ENCODE peak calls at places on chromosomes 5 and 9, in ten cellular contexts. L, Y, I, Z, H, E, F, M, G and D are unnamed samples.

GRCh38 chr9:37453827-37454226 is 11.4 kb downstream of the ZBTB5 start:
- DNase-seq in L (no peak), Y (no peak), I (no peak), Z (no peak), H (no peak), E (no peak), F (peak; percentile 19), M (no peak), G (no peak), D (no peak)

GRCh38 chr5:93078082-93079038 is 502.7 kb downstream of the NR2F1-AS1 start:
- DNase-seq in L (peak; percentile 99), Y (no peak), I (peak; percentile 98), Z (peak; percentile 9), H (peak; percentile 93), E (no peak), F (peak; percentile 17), M (peak; percentile 80), G (peak; percentile 66), D (no peak)

GRCh38 chr5:135491038-135491551 is 38.9 kb upstream of the TIFAB start:
- DNase-seq in L (no peak), Y (no peak), I (no peak), Z (no peak), H (no peak), E (no peak), F (no peak), M (no peak), G (no peak), D (no peak)

GRCh38 chr5:102622244-102622643 is 123.4 kb upstream of the SLCO6A1 start:
- DNase-seq in L (no peak), Y (no peak), I (no peak), Z (no peak), H (no peak), E (no peak), F (no peak), M (no peak), G (peak; percentile 36), D (no peak)

GRCh38 chr9:81427870-81428269 is 261.5 kb downstream of the TLE1 start:
- DNase-seq in L (no peak), Y (no peak), I (no peak), Z (no peak), H (peak; percentile 3), E (no peak), F (no peak), M (no peak), G (no peak), D (no peak)

GRCh38 chr9:122464633-122465567 is 12.8 kb downstream of the OR1J1 start:
- DNase-seq in L (peak; percentile 95), Y (peak; percentile 26), I (peak; percentile 89), Z (peak; percentile 76), H (peak; percentile 91), E (peak; percentile 67), F (peak; percentile 92), M (peak; percentile 81), G (peak; percentile 84), D (peak; percentile 48)

GRCh38 chr9:136372561-136373299 is 739 bp downstream of the CARD9 start:
- DNase-seq in L (peak; percentile 81), Y (no peak), I (peak; percentile 45), Z (peak; percentile 49), H (peak; percentile 86), E (no peak), F (peak; percentile 54), M (peak; percentile 79), G (peak; percentile 90), D (no peak)

GRCh38 chr9:93950619-93951601 is 4.2 kb downstream of the BARX1 start:
- DNase-seq in L (peak; percentile 17), Y (no peak), I (no peak), Z (peak; percentile 36), H (no peak), E (no peak), F (peak; percentile 15), M (no peak), G (peak; percentile 32), D (no peak)

GRCh38 chr9:121976751-121977150 is 116.4 kb downstream of the TTLL11 start:
- DNase-seq in L (peak; percentile 55), Y (no peak), I (peak; percentile 72), Z (no peak), H (peak; percentile 93), E (no peak), F (no peak), M (no peak), G (peak; percentile 53), D (no peak)

GRCh38 chr5:180829711-180830110 is 27.1 kb upstream of the MGAT1 start:
- DNase-seq in L (no peak), Y (no peak), I (no peak), Z (no peak), H (no peak), E (no peak), F (no peak), M (no peak), G (no peak), D (no peak)
- H3K4me3 ChIP-seq in L (no peak overlapping the region), Y (no peak overlapping the region), I (no peak overlapping the region), Z (no peak overlapping the region), H (no peak overlapping the region), E (peak overlapping the region; percentile 67), F (no peak overlapping the region), M (peak overlapping the region; percentile 70), G (peak overlapping the region; percentile 80), D (peak overlapping the region; percentile 62)

GRCh38 chr9:132990781-132991180 is 12.3 kb downstream of the GFI1B start:
- DNase-seq in L (no peak), Y (no peak), I (no peak), Z (no peak), H (no peak), E (no peak), F (no peak), M (no peak), G (no peak), D (no peak)

GRCh38 chr9:132989414-132989996 is 11.0 kb downstream of the GFI1B start:
- DNase-seq in L (no peak), Y (no peak), I (no peak), Z (no peak), H (no peak), E (no peak), F (no peak), M (no peak), G (no peak), D (no peak)

GRCh38 chr9:132993511-132993939 is 15.0 kb downstream of the GFI1B start:
- DNase-seq in L (no peak), Y (no peak), I (no peak), Z (no peak), H (no peak), E (no peak), F (no peak), M (no peak), G (no peak), D (no peak)

GRCh38 chr9:132989014-132989310 is 10.5 kb downstream of the GFI1B start:
- DNase-seq in L (no peak), Y (no peak), I (no peak), Z (no peak), H (no peak), E (no peak), F (no peak), M (no peak), G (no peak), D (no peak)

GRCh38 chr9:132991351-132992300 is 13.1 kb downstream of the GFI1B start:
- DNase-seq in L (no peak), Y (no peak), I (no peak), Z (no peak), H (no peak), E (peak; percentile 21), F (no peak), M (no peak), G (no peak), D (no peak)
- H3K4me3 ChIP-seq in L (no peak overlapping the region), Y (no peak overlapping the region), I (no peak overlapping the region), Z (no peak overlapping the region), H (no peak overlapping the region), E (no peak overlapping the region), F (no peak overlapping the region), M (no peak overlapping the region), G (no peak overlapping the region), D (no peak overlapping the region)

GRCh38 chr5:80189201-80189600 is 66.6 kb downstream of the SERINC5 start:
- DNase-seq in L (no peak), Y (no peak), I (no peak), Z (no peak), H (no peak), E (no peak), F (no peak), M (no peak), G (no peak), D (no peak)
- H3K4me3 ChIP-seq in L (no peak overlapping the region), Y (no peak overlapping the region), I (no peak overlapping the region), Z (no peak overlapping the region), H (no peak overlapping the region), E (peak overlapping the region; percentile 47), F (no peak overlapping the region), M (no peak overlapping the region), G (peak overlapping the region; percentile 29), D (peak overlapping the region; percentile 59)

GRCh38 chr5:181119105-181119504 is 11.9 kb downstream of the OR2V1 start:
- DNase-seq in L (no peak), Y (no peak), I (no peak), Z (no peak), H (no peak), E (no peak), F (no peak), M (peak; percentile 26), G (no peak), D (no peak)

GRCh38 chr5:181118369-181118768 is 12.6 kb downstream of the OR2V1 start:
- DNase-seq in L (no peak), Y (no peak), I (no peak), Z (no peak), H (no peak), E (no peak), F (no peak), M (no peak), G (no peak), D (no peak)

GRCh38 chr5:181114284-181114843 is 16.6 kb downstream of the OR2V1 start:
- DNase-seq in L (no peak), Y (no peak), I (no peak), Z (no peak), H (no peak), E (no peak), F (no peak), M (no peak), G (no peak), D (no peak)

GRCh38 chr5:181111010-181111409 is 20.0 kb downstream of the OR2V1 start:
- DNase-seq in L (no peak), Y (no peak), I (no peak), Z (no peak), H (no peak), E (no peak), F (no peak), M (peak; percentile 2), G (no peak), D (no peak)

DNA sequence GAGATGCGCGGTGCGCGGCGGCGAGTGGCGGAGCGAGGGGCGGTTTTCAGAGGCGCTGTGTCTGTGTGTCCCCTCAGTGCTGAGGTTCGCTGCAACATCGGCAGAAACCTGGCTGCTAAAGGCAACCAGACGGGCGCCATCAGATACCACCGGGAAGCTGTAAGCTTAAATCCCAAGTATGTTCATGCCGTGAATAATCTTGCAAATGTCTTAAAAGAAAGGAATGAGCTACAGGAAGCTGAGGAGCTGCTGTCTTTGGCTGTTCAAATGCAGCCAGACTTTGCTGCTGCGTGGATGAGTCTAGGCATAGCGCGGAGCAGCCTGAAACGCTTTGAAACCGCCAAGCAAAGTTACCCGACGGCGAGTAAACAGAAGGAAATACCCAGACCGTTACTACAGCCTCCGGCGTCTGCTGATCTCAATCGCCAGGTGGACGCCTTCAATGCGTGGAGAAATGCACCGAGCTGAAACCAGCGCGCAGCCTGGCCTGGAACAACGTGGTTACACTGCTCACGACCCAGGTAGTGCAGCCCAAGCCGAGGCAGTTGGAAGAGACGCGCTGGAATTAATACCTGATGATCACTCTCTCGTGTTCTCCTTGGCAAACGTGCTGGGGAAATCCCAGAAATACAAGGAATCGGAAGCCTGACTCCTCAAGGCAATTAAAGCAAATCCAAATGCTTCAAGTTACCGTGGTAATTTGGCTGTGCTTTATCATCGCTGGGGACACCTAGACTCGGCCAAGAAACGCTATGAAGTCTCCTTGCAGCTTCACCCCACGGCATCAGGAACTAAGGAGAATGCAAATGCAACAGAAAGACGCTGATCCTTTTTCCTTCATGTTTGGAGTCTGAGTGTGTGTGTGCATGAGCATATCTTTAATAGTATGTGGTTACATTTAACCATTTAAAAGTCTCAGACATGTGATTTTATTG is 15.9 kb downstream of the OR2V1 start:
- DNase-seq in L (peak; percentile 39), Y (no peak), I (peak; percentile 63), Z (no peak), H (peak; percentile 46), E (no peak), F (no peak), M (no peak), G (peak; percentile 16), D (no peak)
- H3K4me3 ChIP-seq in L (peak overlapping the region; percentile 51), Y (no peak overlapping the region), I (peak overlapping the region; percentile 35), Z (no peak overlapping the region), H (peak overlapping the region; percentile 40), E (no peak overlapping the region), F (no peak overlapping the region), M (no peak overlapping the region), G (no peak overlapping the region), D (no peak overlapping the region)